ENCODE peak calls at places on chromosomes 4 and X, in eight cellular contexts. T, L, F, H, B, P, W and S are unnamed samples.
A peak's percentile ranks its signal among the peaks of the same experiment; 100 is the strongest.

GRCh38 chr4:153151535-153152452 is 52.4 kb upstream of the TRIM2 start:
- DNase-seq in T (peak; percentile 29), L (no peak), F (no peak), H (no peak), B (no peak), P (peak; percentile 50), W (no peak), S (no peak)

GRCh38 chrX:102339312-102340298 is 92.6 kb downstream of the NXF2 start:
- DNase-seq in T (no peak), L (no peak), F (no peak), H (no peak), B (no peak), P (peak; percentile 1), W (no peak), S (no peak)

GRCh38 chrX:152821145-152821765 is 9.3 kb downstream of the CETN2 start:
- DNase-seq in T (peak; percentile 13), L (no peak), F (no peak), H (no peak), B (peak; percentile 47), P (peak; percentile 34), W (no peak), S (no peak)

GRCh38 chrX:41695464-41695863 is 6.7 kb downstream of the GPR34 start:
- DNase-seq in T (no peak), L (no peak), F (no peak), H (no peak), B (no peak), P (no peak), W (no peak), S (no peak)

GRCh38 chr4:137310593-137311490 is 221.5 kb downstream of the PCDH18 start:
- DNase-seq in T (no peak), L (peak; percentile 81), F (no peak), H (peak; percentile 61), B (no peak), P (no peak), W (peak; percentile 83), S (no peak)

GRCh38 chrX:96407501-96407900 is 277.1 kb upstream of the DIAPH2 start:
- DNase-seq in T (no peak), L (peak; percentile 54), F (no peak), H (peak; percentile 60), B (peak; percentile 44), P (no peak), W (peak; percentile 46), S (no peak)

GRCh38 chrX:48786341-48786800 is at the start of gene GATA1:
- DNase-seq in T (no peak), L (no peak), F (no peak), H (no peak), B (no peak), P (no peak), W (no peak), S (no peak)

GRCh38 chr4:54585321-54586000 is 72.3 kb upstream of the KIT start:
- DNase-seq in T (no peak), L (peak; percentile 32), F (no peak), H (peak; percentile 28), B (no peak), P (no peak), W (no peak), S (no peak)

GRCh38 chrX:74526786-74527185 is 87.6 kb downstream of the RLIM start:
- DNase-seq in T (no peak), L (no peak), F (no peak), H (no peak), B (no peak), P (no peak), W (no peak), S (no peak)

GRCh38 chr4:1489639-1489995 is 83.4 kb upstream of the NKX1-1 start:
- DNase-seq in T (no peak), L (no peak), F (no peak), H (no peak), B (no peak), P (no peak), W (no peak), S (no peak)

GRCh38 chrX:109040057-109040456 is 303.7 kb upstream of the IRS4 start:
- DNase-seq in T (no peak), L (no peak), F (no peak), H (no peak), B (no peak), P (no peak), W (no peak), S (no peak)

GRCh38 chrX:119236599-119237525 is 777 bp downstream of the PGRMC1 start:
- DNase-seq in T (no peak), L (peak; percentile 28), F (no peak), H (peak; percentile 63), B (no peak), P (peak; percentile 63), W (no peak), S (no peak)

GRCh38 chr4:107548211-107548905 is 171.7 kb downstream of the PAPSS1 start:
- DNase-seq in T (no peak), L (no peak), F (no peak), H (peak; percentile 21), B (no peak), P (no peak), W (no peak), S (no peak)

GRCh38 chr4:17690135-17690534 is 75.7 kb downstream of the MED28 start:
- DNase-seq in T (no peak), L (no peak), F (no peak), H (no peak), B (no peak), P (no peak), W (no peak), S (no peak)

GRCh38 chrX:63889001-63889400 is 104.0 kb upstream of the ARHGEF9 start:
- DNase-seq in T (no peak), L (peak; percentile 33), F (no peak), H (peak; percentile 38), B (no peak), P (no peak), W (no peak), S (no peak)

GRCh38 chrX:103817502-103817901 is 14.6 kb downstream of the RAB9B start:
- DNase-seq in T (no peak), L (no peak), F (peak; percentile 8), H (no peak), B (no peak), P (peak; percentile 41), W (peak; percentile 21), S (no peak)

GRCh38 chr4:168524006-168524405 is 27.2 kb downstream of the PALLD start:
- DNase-seq in T (no peak), L (no peak), F (no peak), H (peak; percentile 66), B (no peak), P (peak; percentile 46), W (peak; percentile 55), S (no peak)

GRCh38 chr4:83405844-83406816 is 49.5 kb downstream of the HELQ start:
- DNase-seq in T (no peak), L (no peak), F (no peak), H (no peak), B (no peak), P (no peak), W (no peak), S (no peak)

GRCh38 chr4:1192091-1192492 is 19.7 kb upstream of the SPON2 start:
- DNase-seq in T (peak; percentile 29), L (peak; percentile 97), F (no peak), H (peak; percentile 98), B (peak; percentile 80), P (peak; percentile 22), W (peak; percentile 96), S (no peak)

GRCh38 chrX:70554081-70554480 is 109.4 kb downstream of the DLG3 start:
- DNase-seq in T (no peak), L (no peak), F (no peak), H (peak; percentile 0), B (peak; percentile 13), P (peak; percentile 51), W (peak; percentile 32), S (no peak)

GRCh38 chr4:128766781-128767180 is 42.7 kb upstream of the JADE1 start:
- DNase-seq in T (no peak), L (no peak), F (no peak), H (no peak), B (no peak), P (no peak), W (no peak), S (no peak)

GRCh38 chrX:12011075-12011474 is 127.2 kb upstream of the FRMPD4 start:
- DNase-seq in T (no peak), L (no peak), F (no peak), H (peak; percentile 52), B (no peak), P (no peak), W (peak; percentile 2), S (no peak)

GRCh38 chr4:152513078-152513477 is 22.8 kb downstream of the FBXW7 start:
- DNase-seq in T (no peak), L (no peak), F (no peak), H (no peak), B (no peak), P (no peak), W (no peak), S (no peak)

GRCh38 chr4:139822391-139822790 is 156.8 kb downstream of the MGST2 start:
- DNase-seq in T (no peak), L (no peak), F (no peak), H (no peak), B (no peak), P (no peak), W (no peak), S (no peak)

GRCh38 chrX:68992998-68993397 is 164.2 kb downstream of the EFNB1 start:
- DNase-seq in T (no peak), L (no peak), F (no peak), H (no peak), B (no peak), P (no peak), W (no peak), S (no peak)